ENCODE peak calls at places on chromosomes 3 and 15, in five cellular contexts. Y, M, V, Z and W are unnamed samples.

GRCh38 chr15:65305144-65305758 is 774 bp downstream of the RNU5B-1 start:
- DNase-seq in V (no peak), Y (no peak), M (no peak), Z (no peak), W (no peak)

GRCh38 chr15:45849136-45849535 is 214.3 kb downstream of the SQOR start:
- DNase-seq in V (no peak), Z (no peak), Y (no peak), M (no peak), W (no peak)

GRCh38 chr3:23928525-23928924 is 11.6 kb downstream of the RPL15 start:
- DNase-seq in M (peak), Y (no peak), Z (no peak), V (no peak), W (no peak)

GRCh38 chr15:68987120-68987519 is 27.4 kb upstream of the NOX5 start:
- DNase-seq in Y (no peak), V (no peak), M (no peak), Z (no peak), W (no peak)

GRCh38 chr15:42457445-42458442 is 33.2 kb downstream of the ZNF106 start:
- DNase-seq in M (peak), V (peak), Y (no peak), Z (no peak), W (no peak)

GRCh38 chr15:91885714-91886265 is 32.3 kb downstream of the SLCO3A1 start:
- DNase-seq in Y (no peak), V (no peak), M (no peak), Z (no peak), W (no peak)

GRCh38 chr3:127061641-127062040 is 78.7 kb downstream of the PLXNA1 start:
- DNase-seq in Y (no peak), M (no peak), Z (no peak), V (peak), W (no peak)

GRCh38 chr3:191376742-191377141 is 46.4 kb upstream of the UTS2B start:
- DNase-seq in Y (no peak), V (no peak), M (peak), Z (no peak), W (no peak)

GRCh38 chr15:45648521-45649200 is 13.8 kb downstream of the SQOR start:
- DNase-seq in Y (no peak), M (peak), V (peak), Z (no peak), W (no peak)

GRCh38 chr3:184117649-184118048 is 17.5 kb upstream of the EIF2B5 start:
- DNase-seq in Z (no peak), Y (no peak), V (no peak), M (no peak), W (no peak)

GRCh38 chr3:171132873-171133272 is 106.4 kb upstream of the SLC2A2 start:
- DNase-seq in Y (no peak), Z (no peak), V (no peak), M (peak), W (no peak)

GRCh38 chr15:73992594-73992898 is 451 bp upstream of the STOML1 start:
- DNase-seq in Y (no peak), V (no peak), M (no peak), Z (no peak), W (no peak)

GRCh38 chr15:51776952-51777574 is 25.7 kb downstream of the TMOD2 start:
- DNase-seq in M (peak), Y (peak), V (peak), Z (no peak), W (peak)

GRCh38 chr3:25907081-25907480 is 117.2 kb downstream of the OXSM start:
- DNase-seq in V (no peak), Z (no peak), Y (no peak), M (no peak), W (no peak)

GRCh38 chr15:67823371-67824156 is 1.7 kb upstream of the SKOR1 start:
- DNase-seq in M (no peak), V (no peak), Z (peak), Y (no peak), W (no peak)

GRCh38 chr3:154059798-154060197 is 61.4 kb upstream of the ARHGEF26 start:
- DNase-seq in Z (no peak), Y (no peak), V (no peak), M (peak), W (no peak)

GRCh38 chr15:41022487-41023090 is 69.3 kb downstream of the CHAC1 start:
- DNase-seq in V (no peak), Z (no peak), Y (no peak), M (peak), W (no peak)

GRCh38 chr3:121956363-121956762 is 62.2 kb downstream of the SLC15A2 start:
- DNase-seq in Y (no peak), M (no peak), V (no peak), Z (no peak), W (no peak)

GRCh38 chr3:191762323-191762960 is 301.5 kb downstream of the PYDC2 start:
- DNase-seq in Y (no peak), M (peak), Z (no peak), V (no peak), W (no peak)

GRCh38 chr3:149621218-149622005 is 36.4 kb downstream of the WWTR1 start:
- DNase-seq in Y (no peak), Z (no peak), V (no peak), M (peak), W (no peak)

GRCh38 chr15:74725241-74725774 is at the start of gene CYP1A1:
- DNase-seq in V (no peak), Y (no peak), Z (peak), M (no peak), W (no peak)

GRCh38 chr3:86973440-86973839 is 17.5 kb downstream of the VGLL3 start:
- DNase-seq in Z (no peak), M (peak), Y (no peak), V (no peak), W (no peak)

GRCh38 chr3:14536055-14536815 is 3.9 kb downstream of the GRIP2 start:
- DNase-seq in V (no peak), M (no peak), Z (peak), Y (no peak), W (no peak)

GRCh38 chr3:26799679-26800317 is 177.2 kb downstream of the LRRC3B start:
- DNase-seq in V (no peak), Z (no peak), M (no peak), Y (no peak), W (no peak)

GRCh38 chr3:50179710-50180109 is 11.7 kb upstream of the GNAT1 start:
- DNase-seq in M (no peak), V (no peak), Z (no peak), Y (no peak), W (no peak)

GRCh38 chr3:144516029-144516428 is 544.4 kb downstream of the DIPK2A start:
- DNase-seq in Z (no peak), Y (no peak), M (no peak), V (no peak), W (no peak)

GRCh38 chr3:63295806-63296205 is 17.7 kb downstream of the SYNPR start:
- DNase-seq in V (no peak), Y (no peak), M (no peak), Z (no peak), W (no peak)

GRCh38 chr3:129126726-129127280 is 5.2 kb upstream of the RAB43 start:
- DNase-seq in Y (no peak), M (no peak), V (no peak), Z (no peak), W (no peak)

GRCh38 chr3:129836381-129837056 is 57.0 kb downstream of the TMCC1 start:
- DNase-seq in V (no peak), M (no peak), Z (no peak), Y (no peak), W (no peak)

GRCh38 chr15:98755138-98755537 is 106.8 kb downstream of the IGF1R start:
- DNase-seq in M (peak), V (no peak), Z (no peak), Y (no peak), W (no peak)

GRCh38 chr3:71702131-71703024 is 22.8 kb downstream of the EIF4E3 start:
- DNase-seq in Z (no peak), Y (no peak), M (no peak), V (no peak), W (no peak)

GRCh38 chr3:102577390-102577789 is 142.6 kb downstream of the ZPLD1 start:
- DNase-seq in V (no peak), Y (no peak), M (no peak), Z (no peak), W (no peak)

GRCh38 chr3:13683288-13683687 is 134.4 kb downstream of the FBLN2 start:
- DNase-seq in V (no peak), M (no peak), Y (no peak), Z (no peak), W (no peak)

GRCh38 chr15:39362832-39363561 is 217.9 kb upstream of the THBS1 start:
- DNase-seq in Z (no peak), Y (no peak), V (no peak), M (peak), W (no peak)

GRCh38 chr3:112464264-112464663 is 35.0 kb downstream of the BTLA start:
- DNase-seq in V (no peak), M (peak), Y (no peak), Z (no peak), W (no peak)

GRCh38 chr3:158217992-158218391 is 108.1 kb downstream of the RSRC1 start:
- DNase-seq in M (no peak), Z (no peak), V (no peak), Y (no peak), W (no peak)

GRCh38 chr15:67906382-67906781 is 66.5 kb upstream of the RNU6-1 start:
- DNase-seq in V (no peak), Y (no peak), M (peak), Z (no peak), W (no peak)

GRCh38 chr3:4939276-4939675 is 40.0 kb upstream of the BHLHE40 start:
- DNase-seq in M (peak), V (no peak), Z (no peak), Y (no peak), W (no peak)

GRCh38 chr3:4947028-4947427 is 32.2 kb upstream of the BHLHE40 start:
- DNase-seq in V (no peak), M (no peak), Y (no peak), Z (no peak), W (no peak)

GRCh38 chr3:4940985-4941384 is 38.3 kb upstream of the BHLHE40 start:
- DNase-seq in Y (no peak), Z (no peak), V (no peak), M (no peak), W (no peak)

GRCh38 chr3:4945318-4945717 is 33.9 kb upstream of the BHLHE40 start:
- DNase-seq in M (no peak), Y (no peak), V (no peak), Z (no peak), W (no peak)

GRCh38 chr3:4943553-4943952 is 35.7 kb upstream of the BHLHE40 start:
- DNase-seq in Z (no peak), V (no peak), M (no peak), Y (no peak), W (no peak)
- TF ChIP-seq CTCF in Z (no peak), V (no peak), M (peak), Y (no peak), W (no peak)

GRCh38 chr3:172675371-172676193 is 35.3 kb downstream of the NCEH1 start:
- DNase-seq in M (peak), Z (no peak), Y (no peak), V (no peak), W (no peak)
- TF ChIP-seq CTCF in M (peak), Z (peak), Y (peak), V (peak), W (peak)

GRCh38 chr15:77710171-77710570 is 77.5 kb upstream of the LINGO1 start:
- DNase-seq in Y (no peak), M (no peak), V (no peak), Z (no peak), W (no peak)
- TF ChIP-seq CTCF in Y (no peak), M (no peak), V (no peak), Z (no peak), W (no peak)

DNA sequence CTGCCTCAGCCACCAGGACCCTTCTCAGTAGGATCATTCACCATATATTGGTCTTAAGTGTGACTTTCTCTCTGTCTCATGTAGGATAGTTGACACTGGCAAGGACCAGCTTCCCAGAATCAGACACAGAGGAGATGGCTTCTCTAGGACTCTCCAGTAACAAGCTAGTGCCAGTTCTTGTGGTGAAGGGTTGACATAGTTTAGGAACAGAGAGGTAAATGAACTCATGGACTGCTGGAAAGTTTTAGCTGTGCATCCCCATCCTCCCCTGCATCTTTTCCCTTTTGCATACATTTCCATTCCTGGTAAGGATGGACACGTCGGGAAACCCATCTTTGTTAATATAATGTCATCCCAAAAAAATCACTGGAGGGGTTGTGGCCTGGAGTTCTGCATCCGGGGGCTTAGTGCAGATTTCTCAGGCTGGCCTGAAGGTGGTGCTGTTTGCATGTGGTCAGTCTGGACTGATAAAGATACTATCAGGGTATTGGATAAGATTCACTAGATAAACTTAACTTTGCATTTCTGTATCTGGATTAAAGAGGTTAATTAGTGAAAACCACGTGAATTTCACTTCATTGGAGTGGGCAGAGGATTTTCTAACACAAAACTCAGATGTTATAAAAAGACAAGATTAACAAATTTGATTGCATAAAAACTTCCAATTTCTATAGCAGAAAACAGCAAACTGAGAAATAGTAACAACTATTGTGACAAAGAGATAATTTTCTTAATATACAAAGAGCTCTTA is 110.8 kb downstream of the TBC1D2B start:
- DNase-seq in Z (no peak), V (no peak), Y (peak), M (peak), W (no peak)
- TF ChIP-seq CTCF in Z (peak), V (peak), Y (peak), M (peak), W (peak)

GRCh38 chr3:104988491-104988890 is 378.2 kb upstream of the ALCAM start:
- DNase-seq in Z (no peak), Y (no peak), M (peak), V (no peak), W (no peak)

GRCh38 chr3:104992618-104993017 is 374.1 kb upstream of the ALCAM start:
- DNase-seq in Y (no peak), M (no peak), V (no peak), Z (no peak), W (no peak)

GRCh38 chr3:104989878-104990277 is 376.8 kb upstream of the ALCAM start:
- DNase-seq in M (peak), Z (no peak), V (no peak), Y (no peak), W (no peak)

GRCh38 chr3:104990758-104991157 is 376.0 kb upstream of the ALCAM start:
- DNase-seq in M (peak), Z (no peak), Y (no peak), V (no peak), W (no peak)

DNA sequence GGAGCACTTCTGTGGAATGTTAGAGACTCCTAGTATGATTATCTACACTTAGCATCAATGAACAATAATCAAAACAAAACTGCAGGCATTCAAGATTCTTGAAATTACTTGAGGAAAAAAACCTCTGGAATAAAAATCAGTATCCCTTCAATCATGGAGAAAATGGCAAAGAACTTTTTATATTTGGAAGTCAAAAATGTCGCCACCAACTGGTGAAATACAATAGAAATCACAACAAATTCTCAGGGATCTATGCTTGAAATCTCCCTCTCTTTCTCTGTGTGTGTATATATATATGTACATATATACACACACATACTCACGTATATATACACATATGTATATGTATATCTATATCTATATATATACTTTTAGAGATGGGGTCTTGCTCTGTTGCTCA is 378.9 kb upstream of the ALCAM start:
- DNase-seq in Z (no peak), Y (no peak), M (peak), V (no peak), W (no peak)
- TF ChIP-seq CTCF in Z (no peak), Y (no peak), M (no peak), V (no peak), W (no peak)